ENCODE peak calls at places on chromosomes 4 and X, in ten cellular contexts. M is GM12891, I is sigmoid colon, X is breast epithelium, C is GM12892, H is K562, U is HCT116, O is Panc1, D is GM23338, Z is suprapubic skin. V is an unnamed sample.

GRCh38 chr4:52853351-52853750 is 8.8 kb upstream of the RASL11B start:
- DNase-seq in M (no peak), I (no peak), X (no peak), C (no peak), H (no peak), U (no peak), O (no peak), D (no peak), Z (no peak), V (no peak)

GRCh38 chr4:76993787-76994641 is 44.5 kb downstream of the SEPTIN11 start:
- DNase-seq in M (peak), I (no peak), X (no peak), C (peak), H (no peak), U (no peak), O (no peak), D (no peak), Z (no peak), V (no peak)

GRCh38 chr4:2860391-2861348 is 17.0 kb downstream of the ADD1 start:
- DNase-seq in M (no peak), I (no peak), X (no peak), C (no peak), H (no peak), U (no peak), O (no peak), D (peak), Z (no peak), V (no peak)

GRCh38 chrX:69503228-69503834 is 795 bp upstream of the NALF2 start:
- DNase-seq in M (no peak), I (no peak), X (no peak), C (no peak), H (no peak), U (peak), O (no peak), D (peak), Z (no peak), V (no peak)

GRCh38 chrX:154396948-154397887 is 959 bp upstream of the RPL10 start:
- DNase-seq in M (peak), I (peak), X (peak), C (peak), H (peak), U (no peak), O (no peak), D (peak), Z (peak), V (no peak)

GRCh38 chr4:9870165-9870564 is 88.7 kb downstream of the DRD5 start:
- DNase-seq in M (no peak), I (no peak), X (no peak), C (no peak), H (no peak), U (no peak), O (no peak), D (no peak), Z (no peak), V (no peak)

GRCh38 chr4:108398326-108398725 is 222.1 kb upstream of the RPL34 start:
- DNase-seq in M (no peak), I (no peak), X (no peak), C (no peak), H (no peak), U (no peak), O (no peak), D (no peak), Z (no peak), V (no peak)

GRCh38 chrX:40040686-40041461 is 56.9 kb downstream of the BCOR start:
- DNase-seq in M (no peak), I (no peak), X (no peak), C (no peak), H (no peak), U (no peak), O (no peak), D (peak), Z (no peak), V (no peak)

GRCh38 chr4:84366932-84367331 is 132.2 kb downstream of the NKX6-1 start:
- DNase-seq in M (no peak), I (no peak), X (no peak), C (no peak), H (no peak), U (no peak), O (no peak), D (no peak), Z (no peak), V (no peak)

GRCh38 chr4:16516796-16517413 is 290.6 kb upstream of the TAPT1 start:
- DNase-seq in M (no peak), I (no peak), X (no peak), C (no peak), H (no peak), U (no peak), O (no peak), D (peak), Z (no peak), V (no peak)

GRCh38 chr4:3304831-3305609 is 12.2 kb downstream of the RGS12 start:
- DNase-seq in M (no peak), I (peak), X (peak), C (no peak), H (no peak), U (no peak), O (no peak), D (no peak), Z (peak), V (no peak)

GRCh38 chr4:165301833-165302232 is 25.6 kb upstream of the MSMO1 start:
- DNase-seq in M (peak), I (no peak), X (no peak), C (no peak), H (no peak), U (no peak), O (no peak), D (no peak), Z (no peak), V (no peak)

GRCh38 chr4:121764702-121765367 is at the start of gene SMIM43:
- DNase-seq in M (no peak), I (no peak), X (no peak), C (no peak), H (no peak), U (no peak), O (no peak), D (peak), Z (no peak), V (no peak)

GRCh38 chrX:22037911-22038537 is 5.9 kb downstream of the PHEX start:
- DNase-seq in M (no peak), I (no peak), X (no peak), C (no peak), H (no peak), U (no peak), O (no peak), D (no peak), Z (no peak), V (no peak)

GRCh38 chr4:72505314-72505744 is 63.7 kb downstream of the ADAMTS3 start:
- DNase-seq in M (no peak), I (no peak), X (no peak), C (no peak), H (peak), U (peak), O (peak), D (peak), Z (peak), V (no peak)

GRCh38 chr4:10659251-10659650 is 25.3 kb downstream of the CLNK start:
- DNase-seq in M (no peak), I (no peak), X (no peak), C (no peak), H (no peak), U (no peak), O (no peak), D (no peak), Z (no peak), V (no peak)

GRCh38 chr4:145066063-145066501 is 31.9 kb downstream of the ANAPC10 start:
- DNase-seq in M (no peak), I (no peak), X (no peak), C (no peak), H (no peak), U (peak), O (no peak), D (peak), Z (no peak), V (no peak)

GRCh38 chr4:16942491-16942890 is 44.0 kb upstream of the LDB2 start:
- DNase-seq in M (no peak), I (no peak), X (no peak), C (no peak), H (peak), U (peak), O (no peak), D (no peak), Z (no peak), V (no peak)

GRCh38 chrX:29617725-29618124 is 597.6 kb upstream of the MAGEB2 start:
- DNase-seq in M (no peak), I (no peak), X (no peak), C (no peak), H (no peak), U (no peak), O (no peak), D (no peak), Z (no peak), V (no peak)

GRCh38 chr4:98733601-98734000 is 75.2 kb upstream of the TSPAN5 start:
- DNase-seq in M (no peak), I (no peak), X (no peak), C (no peak), H (no peak), U (no peak), O (no peak), D (no peak), Z (no peak), V (no peak)

GRCh38 chr4:104571341-104571740 is 76.6 kb upstream of the CXXC4 start:
- DNase-seq in M (no peak), I (no peak), X (no peak), C (no peak), H (no peak), U (no peak), O (no peak), D (no peak), Z (no peak), V (no peak)

GRCh38 chrX:43805579-43805978 is 76.7 kb downstream of the MAOB start:
- DNase-seq in M (no peak), I (no peak), X (no peak), C (no peak), H (no peak), U (no peak), O (no peak), D (no peak), Z (no peak), V (no peak)

GRCh38 chrX:110157444-110157843 is 154.5 kb downstream of the TMEM164 start:
- DNase-seq in M (no peak), I (no peak), X (no peak), C (no peak), H (no peak), U (no peak), O (no peak), D (no peak), Z (no peak), V (no peak)

GRCh38 chrX:147890766-147891165 is 21.0 kb upstream of the FMR1 start:
- DNase-seq in M (no peak), I (no peak), X (no peak), C (no peak), H (no peak), U (no peak), O (no peak), D (no peak), Z (no peak), V (no peak)

GRCh38 chr4:152696764-152697250 is 17.0 kb upstream of the TMEM154 start:
- DNase-seq in M (peak), I (no peak), X (no peak), C (peak), H (no peak), U (peak), O (no peak), D (no peak), Z (no peak), V (no peak)

GRCh38 chr4:184330008-184330400 is 112.3 kb upstream of the ENPP6 start:
- DNase-seq in M (no peak), I (peak), X (no peak), C (no peak), H (no peak), U (no peak), O (no peak), D (no peak), Z (no peak), V (no peak)

GRCh38 chr4:76354517-76355473 is 48.3 kb downstream of the STBD1 start:
- DNase-seq in M (no peak), I (no peak), X (no peak), C (no peak), H (no peak), U (no peak), O (no peak), D (no peak), Z (no peak), V (no peak)

GRCh38 chr4:119232286-119232685 is 19.8 kb downstream of the USP53 start:
- DNase-seq in M (no peak), I (no peak), X (no peak), C (no peak), H (no peak), U (no peak), O (no peak), D (no peak), Z (no peak), V (no peak)

GRCh38 chr4:188032170-188032569 is 36.6 kb downstream of the ZFP42 start:
- DNase-seq in M (no peak), I (no peak), X (no peak), C (no peak), H (no peak), U (no peak), O (no peak), D (peak), Z (no peak), V (no peak)

GRCh38 chrX:21932277-21932996 is 8.1 kb upstream of the SMS start:
- DNase-seq in M (no peak), I (no peak), X (no peak), C (no peak), H (no peak), U (no peak), O (peak), D (no peak), Z (no peak), V (no peak)

GRCh38 chr4:95263960-95264359 is 284.8 kb downstream of the UNC5C start:
- DNase-seq in M (no peak), I (no peak), X (no peak), C (no peak), H (no peak), U (no peak), O (no peak), D (no peak), Z (no peak), V (no peak)

GRCh38 chr4:11106769-11107168 is 321.9 kb downstream of the HS3ST1 start:
- DNase-seq in M (no peak), I (no peak), X (no peak), C (no peak), H (no peak), U (no peak), O (no peak), D (no peak), Z (no peak), V (no peak)

GRCh38 chr4:55768291-55768690 is 51.3 kb upstream of the EXOC1L start:
- DNase-seq in M (no peak), I (no peak), X (no peak), C (no peak), H (no peak), U (no peak), O (no peak), D (peak), Z (no peak), V (no peak)

GRCh38 chr4:11252149-11252548 is 176.5 kb downstream of the HS3ST1 start:
- DNase-seq in M (no peak), I (no peak), X (no peak), C (no peak), H (no peak), U (no peak), O (no peak), D (peak), Z (no peak), V (no peak)

GRCh38 chrX:39073131-39073530 is 271.9 kb downstream of the MID1IP1 start:
- DNase-seq in M (no peak), I (no peak), X (no peak), C (no peak), H (no peak), U (no peak), O (no peak), D (no peak), Z (no peak), V (no peak)

GRCh38 chr4:25154594-25155265 is 5.5 kb downstream of the SEPSECS start:
- DNase-seq in M (no peak), I (no peak), X (no peak), C (no peak), H (no peak), U (no peak), O (no peak), D (no peak), Z (no peak), V (no peak)

GRCh38 chr4:10584042-10584441 is 100.5 kb downstream of the CLNK start:
- DNase-seq in M (no peak), I (no peak), X (no peak), C (no peak), H (no peak), U (no peak), O (no peak), D (no peak), Z (no peak), V (no peak)

GRCh38 chr4:38723726-38724506 is 58.9 kb downstream of the TLR10 start:
- DNase-seq in M (no peak), I (no peak), X (no peak), C (no peak), H (peak), U (no peak), O (no peak), D (no peak), Z (no peak), V (no peak)

GRCh38 chr4:122810669-122811068 is 16.0 kb upstream of the FGF2 start:
- DNase-seq in M (no peak), I (no peak), X (no peak), C (no peak), H (no peak), U (no peak), O (no peak), D (no peak), Z (no peak), V (no peak)

GRCh38 chr4:44118971-44119680 is 329.5 kb downstream of the KCTD8 start:
- DNase-seq in M (no peak), I (no peak), X (no peak), C (no peak), H (no peak), U (no peak), O (no peak), D (no peak), Z (no peak), V (no peak)

GRCh38 chr4:44121210-44121609 is 327.4 kb downstream of the KCTD8 start:
- DNase-seq in M (no peak), I (no peak), X (no peak), C (no peak), H (no peak), U (no peak), O (no peak), D (no peak), Z (no peak), V (no peak)

GRCh38 chr4:44120646-44121045 is 328.0 kb downstream of the KCTD8 start:
- DNase-seq in M (no peak), I (no peak), X (no peak), C (no peak), H (no peak), U (no peak), O (no peak), D (no peak), Z (no peak), V (no peak)
- TF ChIP-seq POLR2AphosphoS5 in M (no peak), I (no peak), X (no peak), C (no peak), H (no peak), U (no peak), O (no peak), D (no peak), Z (no peak), V (no peak)

DNA sequence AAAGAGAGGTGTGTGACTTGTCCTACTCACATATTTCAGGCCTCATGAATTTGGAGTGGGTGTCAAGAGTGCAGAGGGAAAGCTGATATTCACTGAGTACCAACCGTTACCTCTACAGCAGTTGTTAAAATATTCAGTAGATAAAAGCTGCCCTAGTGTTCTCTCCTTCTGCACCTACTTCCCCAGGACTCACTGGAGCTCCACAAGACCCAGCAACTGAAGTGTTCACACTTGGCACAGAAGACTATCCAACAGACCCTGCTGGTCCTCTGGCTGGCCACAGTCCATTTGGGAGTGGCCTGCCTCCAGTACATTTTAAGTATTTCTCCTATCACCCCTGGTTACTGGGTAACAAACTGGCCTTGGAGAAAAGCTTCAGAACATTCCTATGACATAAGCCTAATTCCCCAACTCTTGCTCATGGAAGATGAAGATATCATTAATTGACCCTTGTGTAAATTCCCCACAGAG is 70.8 kb downstream of the PPARGC1A start:
- DNase-seq in M (no peak), I (no peak), X (no peak), C (no peak), H (no peak), U (no peak), O (no peak), D (no peak), Z (no peak), V (no peak)
- TF ChIP-seq POLR2AphosphoS5 in M (no peak), I (no peak), X (no peak), C (no peak), H (no peak), U (no peak), O (no peak), D (no peak), Z (no peak), V (no peak)

DNA sequence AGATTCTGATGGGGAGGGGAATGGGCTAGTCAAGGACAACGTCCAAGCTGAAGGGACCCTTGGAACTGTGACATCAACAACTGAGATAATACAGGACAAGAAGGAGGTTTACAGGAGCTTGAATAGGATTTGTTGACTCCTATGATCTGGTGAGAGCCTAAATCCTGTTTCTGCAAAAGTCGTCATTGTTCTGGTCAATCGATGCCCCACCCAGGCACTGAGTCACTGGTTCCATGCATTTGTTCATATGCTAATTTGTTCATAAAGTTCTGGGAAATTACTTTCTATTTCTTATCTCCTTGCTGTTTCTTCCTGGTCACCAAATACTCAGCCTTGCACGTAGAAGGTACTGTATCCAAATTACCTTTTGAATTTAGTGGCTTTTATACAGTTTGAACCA is 15.3 kb upstream of the PDGFRA start:
- DNase-seq in M (no peak), I (no peak), X (no peak), C (no peak), H (no peak), U (no peak), O (no peak), D (no peak), Z (no peak), V (no peak)
- TF ChIP-seq POLR2AphosphoS5 in M (no peak), I (no peak), X (no peak), C (no peak), H (no peak), U (no peak), O (no peak), D (no peak), Z (no peak), V (no peak)

DNA sequence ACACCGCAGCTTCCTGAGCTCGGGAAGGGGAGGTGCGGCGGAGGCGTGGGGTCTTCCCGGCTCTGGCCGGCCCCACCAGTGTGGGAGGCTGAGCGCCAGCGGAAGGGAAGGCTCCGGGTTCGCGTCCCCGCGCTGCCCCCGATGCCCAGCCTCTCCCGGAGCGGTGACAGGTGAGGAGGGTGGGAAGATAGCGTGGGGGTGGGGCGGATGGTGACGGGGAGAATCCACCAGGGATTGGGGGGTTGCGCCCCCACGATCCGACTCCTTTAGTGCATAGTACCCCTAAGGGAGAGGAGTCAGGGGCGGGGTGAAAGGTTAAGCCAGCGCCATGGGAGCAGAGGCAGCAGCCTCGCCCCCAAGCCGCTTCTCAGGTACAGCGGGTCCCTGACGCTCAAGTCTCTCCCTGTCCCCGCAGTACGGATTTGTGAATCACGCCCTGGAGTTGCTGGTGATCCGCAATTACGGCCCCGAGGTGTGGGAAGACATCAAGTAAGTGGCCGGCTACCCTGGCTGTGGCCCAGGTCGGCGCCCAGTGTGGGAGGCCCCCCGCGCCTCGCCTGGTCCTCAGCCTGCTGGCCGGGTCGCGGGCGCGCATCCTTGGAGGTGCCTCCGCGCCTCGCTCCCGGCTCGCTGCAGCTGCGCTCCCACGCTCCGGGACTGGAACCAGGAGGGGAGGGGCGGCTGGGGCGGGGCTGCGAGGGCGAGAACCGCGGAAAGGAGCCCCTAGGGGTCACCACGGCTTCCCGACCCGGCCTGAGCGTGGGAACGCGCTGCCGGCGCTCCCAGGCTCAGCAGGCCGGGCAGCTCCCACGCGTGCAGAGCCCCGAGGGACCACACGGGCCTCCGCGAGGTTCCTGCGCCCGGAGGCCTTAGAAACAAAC is 791 bp downstream of the GUCY1B1 start:
- DNase-seq in M (peak), I (peak), X (no peak), C (no peak), H (no peak), U (no peak), O (no peak), D (peak), Z (peak), V (no peak)
- TF ChIP-seq POLR2AphosphoS5 in M (no peak), I (peak), X (no peak), C (no peak), H (no peak), U (no peak), O (no peak), D (no peak), Z (no peak), V (no peak)

GRCh38 chr4:168408620-168409019 is 71.7 kb downstream of the DDX60L start:
- DNase-seq in M (no peak), I (peak), X (no peak), C (no peak), H (no peak), U (peak), O (peak), D (no peak), Z (peak), V (no peak)
- TF ChIP-seq POLR2AphosphoS5 in M (no peak), I (peak), X (no peak), C (no peak), H (no peak), U (no peak), O (no peak), D (no peak), Z (no peak), V (no peak)

V was measured in vagina.